ENCODE peak calls at places on chromosomes 11 and 22, in seven cellular contexts. M, A, N, I, S, Q and J are unnamed samples.
A peak's percentile ranks its signal among the peaks of the same experiment; 100 is the strongest.

GRCh38 chr11:69040581-69041260 is 8.0 kb upstream of the TPCN2 start:
- DNase-seq in M (peak; percentile 51), A (no peak), N (no peak), I (no peak), S (no peak), Q (peak; percentile 43), J (no peak)

GRCh38 chr11:120040136-120040840 is 97.6 kb downstream of the TRIM29 start:
- DNase-seq in M (no peak), A (no peak), N (no peak), I (no peak), S (no peak), Q (no peak), J (no peak)

GRCh38 chr11:66639066-66639813 is 737 bp downstream of the RBM4 start:
- DNase-seq in M (peak; percentile 11), A (no peak), N (no peak), I (peak; percentile 38), S (no peak), Q (no peak), J (peak; percentile 41)

GRCh38 chr11:104033134-104033533 is 3.3 kb upstream of the DDI1 start:
- DNase-seq in M (peak; percentile 70), A (no peak), N (no peak), I (peak; percentile 86), S (no peak), Q (peak; percentile 30), J (no peak)

GRCh38 chr11:35077709-35078695 is 61.0 kb upstream of the CD44 start:
- DNase-seq in M (no peak), A (no peak), N (no peak), I (peak; percentile 96), S (no peak), Q (peak; percentile 59), J (peak; percentile 96)

GRCh38 chr11:77029829-77030228 is 4.4 kb upstream of the B3GNT6 start:
- DNase-seq in M (no peak), A (peak; percentile 53), N (no peak), I (peak; percentile 35), S (no peak), Q (no peak), J (no peak)

GRCh38 chr22:46684706-46685105 is 53.3 kb downstream of the CERK start:
- DNase-seq in M (no peak), A (peak; percentile 32), N (no peak), I (no peak), S (no peak), Q (no peak), J (peak; percentile 72)

GRCh38 chr11:43010042-43010441 is 301.8 kb upstream of the API5 start:
- DNase-seq in M (no peak), A (no peak), N (no peak), I (no peak), S (no peak), Q (no peak), J (no peak)

GRCh38 chr22:31947296-31947695 is 3.0 kb downstream of the YWHAH start:
- DNase-seq in M (no peak), A (no peak), N (no peak), I (peak; percentile 58), S (no peak), Q (no peak), J (peak; percentile 66)

GRCh38 chr11:44305149-44305642 is 4.7 kb downstream of the ALX4 start:
- DNase-seq in M (no peak), A (no peak), N (no peak), I (no peak), S (no peak), Q (no peak), J (no peak)

GRCh38 chr11:134797411-134798089 is 385.5 kb upstream of the B3GAT1 start:
- DNase-seq in M (no peak), A (no peak), N (no peak), I (no peak), S (no peak), Q (no peak), J (no peak)

GRCh38 chr11:7639643-7640025 is 33.7 kb downstream of the CYB5R2 start:
- DNase-seq in M (no peak), A (peak; percentile 83), N (no peak), I (peak; percentile 38), S (no peak), Q (no peak), J (no peak)

GRCh38 chr11:62445314-62445740 is 26.5 kb downstream of the SCGB1A1 start:
- DNase-seq in M (peak; percentile 46), A (peak; percentile 53), N (no peak), I (no peak), S (no peak), Q (no peak), J (no peak)

GRCh38 chr11:96388891-96389603 is 665 bp downstream of the CCDC82 start:
- DNase-seq in M (peak; percentile 23), A (no peak), N (no peak), I (peak; percentile 53), S (no peak), Q (no peak), J (no peak)

GRCh38 chr11:107928767-107929507 is 689 bp downstream of the RAB39A start:
- DNase-seq in M (no peak), A (no peak), N (no peak), I (no peak), S (peak; percentile 15), Q (no peak), J (no peak)